ENCODE peak calls at places on chromosome 15, in eight cellular contexts. U is left ventricle myocardium inferior, R is PC-3, K is HepG2, I is cardiac muscle cell, X is GM12865, T is SK-N-SH, J is heart right ventricle. F is an unnamed sample.

GRCh38 chr15:99961011-99961441 is 227.8 kb upstream of the LYSMD4 start:
- DNase-seq in T (no peak), R (peak), U (no peak), I (peak), K (no peak), X (no peak), J (no peak), F (no peak)

GRCh38 chr15:65632780-65633384 is 11.1 kb downstream of the SLC24A1 start:
- DNase-seq in R (no peak), T (no peak), I (no peak), J (no peak), X (peak), U (no peak), K (no peak), F (no peak)

GRCh38 chr15:71506946-71507345 is 303.4 kb upstream of the NR2E3 start:
- DNase-seq in X (peak), R (no peak), T (no peak), I (no peak), K (no peak), U (no peak), J (no peak), F (no peak)

GRCh38 chr15:85792872-85793621 is 1.7 kb downstream of the KLHL25 start:
- DNase-seq in K (no peak), U (no peak), X (peak), T (no peak), R (peak), J (no peak), I (no peak), F (no peak)

GRCh38 chr15:52234596-52235541 is 43.7 kb upstream of the GNB5 start:
- DNase-seq in K (no peak), R (no peak), U (no peak), J (no peak), X (peak), I (no peak), T (no peak), F (no peak)

GRCh38 chr15:70356919-70357318 is 259.2 kb upstream of the TLE3 start:
- DNase-seq in T (no peak), U (no peak), K (no peak), I (peak), X (no peak), J (no peak), R (peak), F (no peak)

GRCh38 chr15:39586387-39587171 is 5.7 kb downstream of the THBS1 start:
- DNase-seq in R (peak), J (no peak), K (no peak), I (peak), U (no peak), X (no peak), T (no peak), F (no peak)

GRCh38 chr15:77667351-77667750 is 34.6 kb upstream of the LINGO1 start:
- DNase-seq in I (no peak), J (no peak), R (no peak), K (no peak), T (no peak), X (no peak), U (no peak), F (no peak)

GRCh38 chr15:100712226-100712625 is 109.8 kb downstream of the ASB7 start:
- DNase-seq in T (no peak), J (peak), I (peak), U (peak), K (no peak), X (no peak), R (no peak), F (no peak)

GRCh38 chr15:62647195-62647865 is 395.2 kb upstream of the TPM1 start:
- DNase-seq in K (peak), U (no peak), T (no peak), J (no peak), I (peak), R (peak), X (no peak), F (no peak)

GRCh38 chr15:43789409-43789808 is 2.7 kb upstream of the SERF2 start:
- DNase-seq in T (no peak), J (no peak), R (no peak), U (no peak), X (no peak), K (no peak), I (no peak), F (no peak)

GRCh38 chr15:85581495-85581894 is 201.1 kb downstream of the AKAP13 start:
- DNase-seq in U (peak), K (no peak), X (peak), I (peak), J (peak), R (no peak), T (no peak), F (peak)

GRCh38 chr15:93042211-93042610 is 46.8 kb downstream of the RGMA start:
- DNase-seq in T (no peak), R (no peak), I (no peak), U (no peak), J (no peak), K (no peak), X (no peak), F (no peak)

GRCh38 chr15:73777741-73778140 is 24.6 kb upstream of the INSYN1 start:
- DNase-seq in X (no peak), R (no peak), K (no peak), U (no peak), J (no peak), I (no peak), T (no peak), F (no peak)

GRCh38 chr15:56736881-56737707 is 3.8 kb upstream of the ZNF280D start:
- DNase-seq in R (no peak), X (no peak), I (no peak), T (no peak), K (no peak), U (no peak), J (no peak), F (no peak)

GRCh38 chr15:92467245-92467644 is 73.6 kb downstream of the ST8SIA2 start:
- DNase-seq in X (no peak), J (no peak), R (no peak), T (no peak), U (no peak), K (no peak), I (no peak), F (no peak)

GRCh38 chr15:65869127-65869953 is at the start of gene RAB11A:
- DNase-seq in K (peak), X (peak), U (peak), I (peak), R (peak), T (peak), J (peak), F (peak)

GRCh38 chr15:63156086-63156707 is 1.1 kb downstream of the RPS27L start:
- DNase-seq in X (peak), K (no peak), R (peak), U (no peak), J (no peak), I (no peak), T (peak), F (no peak)

GRCh38 chr15:40115670-40116093 is 7.0 kb upstream of the BMF start:
- DNase-seq in X (peak), R (peak), T (no peak), J (peak), U (no peak), K (peak), I (peak), F (peak)

DNA sequence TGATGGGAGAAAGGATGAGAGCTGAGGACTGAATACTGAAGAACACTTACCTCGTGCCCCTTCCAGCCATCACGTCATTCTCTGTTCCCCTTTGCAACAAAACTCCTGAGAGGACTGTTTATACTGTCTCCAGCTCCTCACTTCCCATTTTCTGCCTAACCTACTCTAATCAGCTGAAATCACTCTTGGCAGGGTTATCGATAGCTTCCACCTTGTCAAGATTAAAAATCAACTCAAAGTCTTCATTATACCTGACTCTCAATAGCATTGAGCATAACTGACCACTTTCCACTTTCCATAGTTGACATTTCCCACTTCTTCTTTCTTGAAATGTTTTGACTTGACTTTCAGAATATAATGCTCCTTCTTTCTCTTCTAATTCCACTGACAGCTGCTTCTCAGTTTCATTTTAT is 4.3 kb downstream of the BTBD1 start:
- DNase-seq in K (no peak), R (no peak), I (no peak), T (no peak), J (no peak), X (peak), U (no peak), F (no peak)
- H3K4me3 ChIP-seq in K (no peak), R (no peak), I (no peak), T (no peak), J (no peak), X (peak), U (no peak), F (no peak)

DNA sequence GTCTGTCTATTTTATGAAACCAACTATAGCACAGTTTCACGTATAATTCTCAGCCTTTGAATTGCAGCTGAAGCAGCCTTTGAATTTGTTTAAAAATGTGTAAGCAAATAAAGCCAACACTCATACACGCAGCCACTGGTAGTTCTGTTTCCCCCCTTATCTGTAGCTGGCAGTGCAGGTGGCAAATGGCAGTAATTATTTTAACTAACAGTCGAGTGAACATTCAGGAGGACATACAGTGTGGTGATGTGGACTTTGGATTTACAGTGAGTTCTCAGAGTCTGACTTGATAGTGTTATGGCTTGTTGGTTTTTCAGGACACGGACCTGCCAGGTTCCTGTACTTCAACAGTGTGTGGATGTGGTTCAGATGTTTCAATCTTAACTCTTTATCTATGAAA is 64.0 kb upstream of the SKOR1 start:
- DNase-seq in R (no peak), I (no peak), U (no peak), K (peak), T (no peak), J (no peak), X (no peak), F (no peak)
- H3K4me3 ChIP-seq in R (no peak), I (no peak), U (no peak), K (no peak), T (no peak), J (no peak), X (no peak), F (no peak)

DNA sequence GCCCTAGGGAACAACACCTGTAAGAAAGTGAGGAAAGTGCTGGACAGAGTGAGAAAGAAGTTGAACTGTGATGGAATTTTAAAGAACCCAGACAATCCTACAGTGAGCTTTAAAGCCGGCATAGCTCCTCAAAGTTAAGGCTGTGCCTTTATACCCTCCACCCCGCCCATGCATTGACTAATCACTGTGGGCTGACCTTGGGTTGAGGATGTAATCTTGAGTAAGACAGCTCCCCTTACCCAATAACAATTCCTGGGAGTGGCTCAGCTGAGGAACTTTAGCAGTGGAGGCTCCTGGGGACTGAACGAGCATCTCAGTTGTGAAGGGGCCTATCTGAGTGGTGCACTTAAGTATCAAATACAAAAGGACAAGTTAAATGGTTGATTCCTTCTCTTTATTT is 35.7 kb upstream of the ZNF770 start:
- DNase-seq in K (no peak), J (no peak), U (no peak), T (no peak), I (no peak), X (no peak), R (peak), F (no peak)
- H3K4me3 ChIP-seq in K (no peak), J (no peak), U (no peak), T (no peak), I (no peak), X (no peak), R (no peak), F (no peak)

GRCh38 chr15:58260186-58260910 is 122.2 kb downstream of the AQP9 start:
- DNase-seq in R (no peak), X (no peak), I (no peak), K (no peak), T (no peak), J (no peak), U (peak), F (no peak)
- H3K4me3 ChIP-seq in R (no peak), X (no peak), I (no peak), K (no peak), T (no peak), J (no peak), U (no peak), F (no peak)